ENCODE peak calls at places on chromosomes 11 and 22, in four cellular contexts. U is fibroblast of the aortic adventitia, D is vagina, I is breast epithelium. Y is an unnamed sample.

GRCh38 chr11:63838150-63838681 is 694 bp upstream of the MARK2 start:
- DNase-seq in U (no peak), D (no peak), I (no peak), Y (no peak)

GRCh38 chr11:71449596-71449995 is 1.4 kb upstream of the DHCR7 start:
- DNase-seq in U (no peak), D (no peak), I (no peak), Y (no peak)

GRCh38 chr11:108669261-108669660 is 4.4 kb downstream of the DDX10 start:
- DNase-seq in U (no peak), D (no peak), I (no peak), Y (no peak)

GRCh38 chr22:19818264-19819208 is 36.1 kb downstream of the GNB1L start:
- DNase-seq in U (no peak), D (peak), I (no peak), Y (no peak)

GRCh38 chr11:862028-862703 is 19.5 kb downstream of the TSPAN4 start:
- DNase-seq in U (no peak), D (no peak), I (no peak), Y (no peak)

GRCh38 chr11:125451400-125452124 is 44.5 kb downstream of the FEZ1 start:
- DNase-seq in U (peak), D (peak), I (no peak), Y (no peak)

GRCh38 chr11:111930472-111930871 is 6.7 kb upstream of the DIXDC1 start:
- DNase-seq in U (no peak), D (no peak), I (no peak), Y (no peak)

GRCh38 chr11:61160487-61161189 is 588 bp downstream of the VPS37C start:
- DNase-seq in U (peak), D (no peak), I (no peak), Y (no peak)

GRCh38 chr11:37907461-37908223 is 1309.6 kb upstream of the RAG2 start:
- DNase-seq in U (no peak), D (no peak), I (no peak), Y (no peak)

GRCh38 chr11:32891657-32892354 is 805 bp upstream of the QSER1 start:
- DNase-seq in U (peak), D (no peak), I (no peak), Y (no peak)

GRCh38 chr22:25146906-25147754 is 52.5 kb upstream of the CRYBB3 start:
- DNase-seq in U (no peak), D (no peak), I (no peak), Y (no peak)

GRCh38 chr22:42314709-42315391 is 44.4 kb upstream of the TCF20 start:
- DNase-seq in U (no peak), D (no peak), I (no peak), Y (no peak)

GRCh38 chr22:36182056-36182455 is 19.6 kb downstream of the APOL4 start:
- DNase-seq in U (peak), D (no peak), I (no peak), Y (no peak)

GRCh38 chr22:39135092-39135896 is 17.2 kb downstream of the CBX7 start:
- DNase-seq in U (no peak), D (no peak), I (peak), Y (no peak)

GRCh38 chr11:78595431-78596130 is 20.9 kb upstream of the NARS2 start:
- DNase-seq in U (no peak), D (no peak), I (no peak), Y (peak)

GRCh38 chr11:56876621-56877312 is 111.9 kb upstream of the OR5AK2 start:
- DNase-seq in U (peak), D (no peak), I (no peak), Y (no peak)

GRCh38 chr22:27715078-27715477 is 86.5 kb downstream of the MN1 start:
- DNase-seq in U (no peak), D (no peak), I (no peak), Y (no peak)
- TF ChIP-seq CTCF in U (no peak), D (no peak), I (no peak), Y (no peak)

DNA sequence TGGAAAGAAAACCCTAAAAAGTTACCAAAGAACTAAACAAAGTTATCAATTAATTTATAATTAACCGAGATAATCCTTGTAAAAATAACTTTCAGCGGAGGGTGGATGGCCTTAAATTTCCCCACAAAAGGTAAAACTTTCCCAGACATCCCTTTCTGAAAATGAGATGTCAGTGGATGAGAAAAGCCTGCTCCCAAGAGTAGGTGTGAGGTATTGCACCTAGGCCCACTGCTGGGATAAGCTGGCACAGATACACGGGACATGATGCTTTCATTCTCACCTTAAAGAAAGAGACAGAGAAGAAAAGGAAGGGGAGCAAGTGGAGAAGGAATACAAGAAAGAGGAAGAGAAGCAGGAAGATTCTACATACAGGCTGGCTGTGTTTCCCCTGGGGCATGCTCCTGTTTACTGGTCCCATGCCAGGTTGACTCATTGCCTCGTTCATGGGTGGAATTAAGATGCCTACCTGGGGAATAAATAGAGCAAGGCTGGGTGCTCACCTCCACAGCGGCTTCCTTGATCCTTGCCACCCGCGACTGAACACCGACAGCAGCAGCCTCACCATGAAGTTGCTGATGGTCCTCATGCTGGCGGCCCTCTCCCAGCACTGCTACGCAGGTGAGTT is at the start of gene SCGB2A2:
- DNase-seq in U (no peak), D (no peak), I (peak), Y (no peak)
- TF ChIP-seq CTCF in U (peak), D (no peak), I (peak), Y (no peak)

GRCh38 chr11:96045622-96046456 is 121.9 kb upstream of the MTMR2 start:
- DNase-seq in U (peak), D (no peak), I (peak), Y (peak)
- TF ChIP-seq CTCF in U (peak), D (no peak), I (peak), Y (peak)

DNA sequence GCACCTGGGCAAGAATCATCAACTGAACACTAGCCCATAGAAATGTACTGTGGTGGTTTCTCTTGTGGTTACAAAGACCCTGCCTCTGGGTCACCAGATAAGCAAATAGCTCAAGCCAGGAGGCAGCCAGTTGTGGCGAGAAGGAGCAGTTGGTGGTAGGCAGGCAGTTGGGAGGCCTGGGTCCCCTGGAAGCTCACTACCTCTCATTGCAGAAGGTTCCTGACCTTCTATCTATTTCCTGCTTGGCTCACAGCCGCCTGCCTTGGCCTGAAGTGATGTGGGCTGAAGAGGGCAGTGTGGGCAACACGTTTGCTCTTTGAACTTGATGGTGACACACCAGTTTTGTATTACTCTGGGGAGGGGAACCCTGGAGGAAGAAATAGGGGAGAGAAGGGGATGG is 34.7 kb downstream of the NECTIN1 start:
- DNase-seq in U (no peak), D (no peak), I (no peak), Y (no peak)
- TF ChIP-seq CTCF in U (no peak), D (no peak), I (no peak), Y (no peak)

GRCh38 chr11:67572747-67573419 is 10.7 kb upstream of the GSTP1 start:
- DNase-seq in U (peak), D (no peak), I (peak), Y (no peak)

GRCh38 chr11:67577951-67578350 is 5.7 kb upstream of the GSTP1 start:
- DNase-seq in U (no peak), D (no peak), I (no peak), Y (no peak)

GRCh38 chr11:67572305-67572704 is 11.3 kb upstream of the GSTP1 start:
- DNase-seq in U (no peak), D (no peak), I (no peak), Y (no peak)

GRCh38 chr11:67581469-67581868 is 2.1 kb upstream of the GSTP1 start:
- DNase-seq in U (no peak), D (no peak), I (no peak), Y (no peak)

GRCh38 chr11:67576742-67577475 is 6.7 kb upstream of the GSTP1 start:
- DNase-seq in U (no peak), D (no peak), I (no peak), Y (no peak)
- TF ChIP-seq CTCF in U (no peak), D (no peak), I (no peak), Y (no peak)

GRCh38 chr22:27881404-27881803 is 37.7 kb downstream of the PITPNB start:
- DNase-seq in U (peak), D (no peak), I (no peak), Y (no peak)

GRCh38 chr22:27879923-27880322 is 39.1 kb downstream of the PITPNB start:
- DNase-seq in U (peak), D (no peak), I (no peak), Y (no peak)

GRCh38 chr22:27877501-27877900 is 41.6 kb downstream of the PITPNB start:
- DNase-seq in U (no peak), D (no peak), I (no peak), Y (no peak)

GRCh38 chr22:27883656-27884350 is 35.3 kb downstream of the PITPNB start:
- DNase-seq in U (no peak), D (no peak), I (no peak), Y (no peak)

DNA sequence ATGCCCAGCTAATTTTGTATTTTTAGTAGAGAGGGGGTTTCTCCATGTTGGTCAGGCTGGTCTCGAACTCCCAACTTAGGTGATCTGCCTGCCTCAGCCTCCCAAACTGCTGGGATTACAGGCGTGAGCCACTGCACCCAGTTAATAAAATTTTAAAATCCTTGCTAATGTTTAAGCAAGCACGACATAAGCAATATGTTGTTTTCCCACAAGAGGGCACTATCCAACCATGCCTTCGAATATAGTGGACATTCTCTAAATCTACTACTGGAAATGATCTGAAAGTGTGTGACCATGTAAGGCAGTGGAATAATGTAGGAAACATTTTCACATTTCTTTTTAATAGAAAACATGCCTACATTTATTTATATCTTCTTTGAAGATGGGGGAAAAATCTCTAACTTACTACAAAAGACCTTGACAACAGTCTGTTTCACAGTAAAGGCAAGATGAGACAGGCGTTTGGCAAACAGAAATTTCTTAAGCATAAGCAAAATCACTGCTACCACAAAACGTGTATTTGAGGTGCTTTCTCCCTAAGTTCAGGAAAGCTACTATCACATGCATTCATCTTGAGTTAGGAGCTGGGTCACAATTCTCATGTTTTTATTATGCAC is 38.2 kb downstream of the PITPNB start:
- DNase-seq in U (peak), D (no peak), I (no peak), Y (peak)
- TF ChIP-seq CTCF in U (peak), D (peak), I (peak), Y (peak)

GRCh38 chr11:66685276-66686099 is 7.8 kb upstream of the RBM4B start:
- DNase-seq in U (no peak), D (peak), I (peak), Y (no peak)

GRCh38 chr11:66684635-66685034 is 6.9 kb upstream of the RBM4B start:
- DNase-seq in U (no peak), D (no peak), I (peak), Y (no peak)

GRCh38 chr11:66687831-66688281 is 10.2 kb upstream of the RBM4B start:
- DNase-seq in U (no peak), D (no peak), I (no peak), Y (no peak)

GRCh38 chr11:66686801-66687750 is 9.4 kb upstream of the RBM4B start:
- DNase-seq in U (no peak), D (no peak), I (no peak), Y (no peak)

GRCh38 chr11:66686100-66686785 is 8.6 kb upstream of the RBM4B start:
- DNase-seq in U (no peak), D (peak), I (peak), Y (no peak)
- TF ChIP-seq CTCF in U (no peak), D (no peak), I (peak), Y (no peak)

DNA sequence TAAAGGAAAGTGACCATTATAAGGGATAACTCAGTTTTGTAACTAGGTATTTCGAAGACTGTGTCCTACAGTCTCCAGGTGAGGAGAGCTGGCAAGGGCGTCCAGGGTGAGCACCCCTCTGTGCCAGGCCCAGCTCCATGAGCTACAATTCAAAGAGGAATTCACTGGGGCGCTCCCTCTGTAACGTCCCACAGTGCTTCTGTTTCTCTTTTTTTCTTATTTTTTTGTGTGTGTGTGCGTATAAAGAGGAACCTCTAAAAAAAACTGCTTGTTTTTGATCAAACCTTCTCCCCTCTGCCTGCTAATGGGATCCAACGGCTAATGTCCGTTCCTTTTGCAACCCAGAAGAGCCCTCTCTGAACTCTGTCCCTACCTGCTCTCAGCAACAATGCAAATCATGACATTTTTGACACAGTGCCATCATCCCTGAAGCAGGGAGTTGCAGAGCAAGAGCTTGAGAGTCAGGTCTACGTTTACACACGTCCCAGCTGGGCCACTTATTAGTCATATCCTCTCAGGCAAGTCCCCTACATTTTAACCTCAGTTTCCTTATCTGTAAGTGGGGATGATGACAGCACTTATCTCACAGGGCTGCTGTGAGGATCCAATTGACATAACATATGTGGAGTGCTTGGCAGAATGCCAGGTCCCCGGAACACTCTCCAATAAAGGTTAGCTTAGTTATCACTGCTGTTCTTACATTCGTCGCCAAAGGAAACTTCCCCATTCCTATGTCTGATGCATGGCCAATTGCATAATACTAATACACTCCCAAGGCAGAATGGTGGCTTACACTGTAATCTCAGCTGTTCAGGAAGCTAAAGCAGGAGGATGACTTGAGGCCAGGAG is 16.9 kb downstream of the ASCC2 start:
- DNase-seq in U (peak), D (no peak), I (peak), Y (peak)
- TF ChIP-seq CTCF in U (no peak), D (no peak), I (no peak), Y (no peak)

GRCh38 chr11:128603752-128604472 is 16.6 kb upstream of the ETS1 start:
- DNase-seq in U (peak), D (no peak), I (no peak), Y (no peak)
- TF ChIP-seq CTCF in U (no peak), D (no peak), I (no peak), Y (no peak)